ENCODE peak calls at places on chromosomes 13 and 19, in four cellular contexts. Y is astrocyte of the cerebellum, I is cardiac muscle cell, A is HFF-Myc. B is an unnamed sample.
A peak's percentile ranks its signal among the peaks of the same experiment; 100 is the strongest.

GRCh38 chr19:44943801-44944249 is 1.8 kb downstream of the APOC4 start:
- DNase-seq in Y (no peak), I (no peak), A (no peak), B (no peak)

GRCh38 chr19:47156861-47157454 is 26.3 kb downstream of the SAE1 start:
- DNase-seq in Y (peak; percentile 76), I (peak; percentile 46), A (no peak), B (no peak)

GRCh38 chr13:31073859-31074718 is 87.6 kb downstream of the HSPH1 start:
- DNase-seq in Y (no peak), I (peak; percentile 56), A (no peak), B (no peak)

GRCh38 chr13:73284475-73284874 is 225.7 kb downstream of the KLF5 start:
- DNase-seq in Y (no peak), I (no peak), A (no peak), B (no peak)

GRCh38 chr13:46903748-46904147 is 6.9 kb upstream of the HTR2A start:
- DNase-seq in Y (no peak), I (peak; percentile 51), A (no peak), B (no peak)

GRCh38 chr19:51702103-51702753 is 9.1 kb downstream of the SPACA6 start:
- DNase-seq in Y (no peak), I (peak; percentile 79), A (no peak), B (no peak)

GRCh38 chr19:54429545-54430227 is 14.4 kb downstream of the TTYH1 start:
- DNase-seq in Y (no peak), I (no peak), A (no peak), B (no peak)

GRCh38 chr13:27381601-27382000 is 42.8 kb upstream of the GTF3A start:
- DNase-seq in Y (no peak), I (no peak), A (no peak), B (no peak)

GRCh38 chr19:19137556-19138109 is 645 bp downstream of the TMEM161A start:
- DNase-seq in Y (no peak), I (peak; percentile 25), A (no peak), B (no peak)

GRCh38 chr13:29937836-29938235 is 87.4 kb upstream of the UBL3 start:
- DNase-seq in Y (no peak), I (no peak), A (no peak), B (no peak)

GRCh38 chr13:49560270-49561063 is 24.9 kb downstream of the RCBTB1 start:
- DNase-seq in Y (peak; percentile 19), I (peak; percentile 70), A (no peak), B (peak; percentile 29)

DNA sequence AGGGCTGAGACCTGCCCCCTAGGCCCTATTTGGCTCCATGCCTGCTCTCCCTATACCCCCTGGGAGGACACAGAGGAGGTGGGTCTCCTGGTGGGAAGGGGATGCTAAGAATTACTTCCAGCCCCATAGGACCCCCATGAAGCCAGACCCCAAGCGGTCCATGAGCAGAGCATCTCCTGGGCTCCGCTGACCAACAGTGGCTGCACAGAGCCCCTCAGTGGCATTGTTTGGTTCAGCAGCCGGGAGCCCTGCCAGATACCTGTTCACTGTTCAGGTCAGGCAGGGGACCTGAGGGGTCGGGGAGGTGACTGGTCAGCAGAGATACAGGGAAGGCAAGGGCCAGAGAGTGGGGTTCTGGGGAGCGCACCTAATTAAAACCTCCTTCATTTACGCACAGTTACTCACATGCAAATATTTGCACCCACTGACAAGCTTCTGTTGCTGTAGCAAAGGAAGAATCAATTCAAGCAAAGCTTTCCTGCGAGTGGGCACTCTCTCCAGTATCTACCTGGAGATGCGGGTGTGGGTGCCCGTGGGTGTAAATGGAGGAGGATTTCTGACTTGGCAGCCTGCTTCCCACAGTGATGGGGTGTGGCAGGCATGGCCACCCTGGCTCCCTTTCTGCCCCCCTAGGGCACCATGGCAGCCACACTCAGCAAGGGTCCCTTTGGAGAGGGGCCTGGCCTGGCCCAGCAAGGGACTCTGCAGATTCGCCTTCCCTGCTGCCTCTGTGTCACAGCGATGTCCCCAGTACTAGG is 83.5 kb downstream of the CHST8 start:
- DNase-seq in Y (no peak), I (no peak), A (no peak), B (no peak)
- TF ChIP-seq CTCF in Y (no peak), I (no peak), A (no peak), B (no peak)

DNA sequence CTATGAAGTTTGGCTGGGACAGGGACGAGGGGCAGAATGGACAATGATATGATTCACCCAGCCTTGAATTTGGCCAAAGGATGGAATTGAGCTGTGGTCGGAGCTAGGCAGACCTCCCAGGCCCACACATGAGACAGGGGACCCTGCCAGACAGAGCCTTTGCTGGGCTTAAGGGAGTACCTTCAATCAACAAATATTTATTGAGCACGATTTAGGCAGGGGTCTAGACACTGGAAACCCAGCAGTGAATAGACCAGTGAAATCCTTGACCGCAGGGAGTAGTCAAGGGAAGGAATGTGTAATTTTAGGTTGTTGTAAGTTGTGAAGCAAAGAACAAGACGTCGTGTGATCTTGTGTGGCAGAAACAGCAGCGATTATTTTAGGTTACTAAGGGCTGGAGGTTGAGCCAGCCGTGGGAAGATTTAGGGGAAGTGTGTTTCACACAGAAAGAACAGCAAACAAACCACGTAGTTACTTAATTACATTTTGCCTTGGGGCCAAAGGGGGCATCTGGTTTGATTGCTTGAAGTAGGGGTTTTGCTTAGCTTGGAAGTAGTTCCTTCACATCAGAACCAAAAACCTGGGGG is 16.9 kb upstream of the AP1M2 start:
- DNase-seq in Y (no peak), I (no peak), A (no peak), B (no peak)
- H3K4me3 ChIP-seq in Y (peak overlapping the region; percentile 93), I (no peak overlapping the region), A (peak overlapping the region; percentile 70), B (no peak overlapping the region)

GRCh38 chr13:36339600-36340155 is 6.5 kb downstream of the SPART start:
- DNase-seq in Y (no peak), I (no peak), A (no peak), B (no peak)

GRCh38 chr13:36341718-36342117 is 4.5 kb downstream of the SPART start:
- DNase-seq in Y (no peak), I (peak; percentile 55), A (no peak), B (no peak)

GRCh38 chr13:36332986-36333385 is 13.2 kb downstream of the SPART start:
- DNase-seq in Y (no peak), I (peak; percentile 27), A (no peak), B (no peak)

GRCh38 chr13:36343766-36344165 is 2.4 kb downstream of the SPART start:
- DNase-seq in Y (no peak), I (no peak), A (no peak), B (no peak)

DNA sequence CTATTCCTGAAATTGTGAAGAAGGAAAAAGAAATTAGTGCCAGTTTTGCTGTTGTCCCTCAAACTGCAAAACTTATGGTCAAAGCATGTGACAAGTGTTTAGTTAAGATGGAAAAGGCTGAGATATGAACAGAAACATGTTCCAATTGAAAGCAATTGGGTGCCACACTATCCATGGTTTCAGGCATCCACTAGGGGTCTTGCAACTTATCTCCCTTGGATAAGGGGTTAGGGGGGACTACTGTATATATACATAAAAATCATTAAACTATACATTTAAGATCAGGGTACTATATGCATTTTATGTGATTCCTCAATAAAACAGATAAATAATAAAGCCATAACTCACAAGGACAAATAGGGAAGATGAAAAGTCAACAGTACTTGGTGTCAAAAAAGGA is 8.3 kb downstream of the SPART start:
- DNase-seq in Y (no peak), I (no peak), A (no peak), B (no peak)
- TF ChIP-seq CTCF in Y (no peak), I (no peak), A (no peak), B (peak; percentile 8)

DNA sequence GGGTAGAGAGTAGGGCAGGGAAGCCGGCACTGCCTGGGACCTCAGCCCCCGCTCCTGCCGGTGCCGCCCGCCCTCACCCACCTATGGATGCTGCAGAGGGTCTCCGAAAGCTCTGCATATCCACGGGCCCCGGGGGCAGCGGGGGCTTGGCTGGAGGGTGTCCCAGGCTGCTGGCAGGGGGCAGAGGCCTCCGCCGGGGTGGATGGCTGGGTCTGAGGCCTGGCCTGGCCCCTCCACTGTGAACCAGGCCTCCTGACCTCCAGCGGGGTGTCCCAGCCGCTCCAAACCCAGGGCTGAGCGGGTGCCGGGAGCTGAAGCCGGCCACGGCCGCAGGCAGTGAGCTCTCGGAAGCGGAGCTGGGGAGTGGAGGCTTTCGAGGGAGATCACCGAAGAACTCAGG is 4.1 kb downstream of the PRAM1 start:
- DNase-seq in Y (no peak), I (no peak), A (no peak), B (no peak)
- H3K4me3 ChIP-seq in Y (no peak overlapping the region), I (no peak overlapping the region), A (no peak overlapping the region), B (no peak overlapping the region)